ENCODE peak calls at places on chromosomes 3 and 15, in eight cellular contexts. One of them, this sample, is unnamed.
A peak's percentile ranks its signal among the peaks of the same experiment; 100 is the strongest.

GRCh38 chr15:94231728-94232086 is 346 bp downstream of the MCTP2 start:
- DNase-seq in dorsolateral prefrontal cortex: no peak
- DNase-seq in HCT116: no peak
- DNase-seq in lower lobe of right lung: no peak
- DNase-seq in OCI-LY7: peak; percentile 48
- DNase-seq in stomach: peak; percentile 40
- DNase-seq in foreskin fibroblast: peak; percentile 8
- DNase-seq in cardiac muscle cell: peak; percentile 48
- DNase-seq in this sample: peak; percentile 45

GRCh38 chr15:90845201-90845949 is 23.0 kb upstream of the FURIN start:
- DNase-seq in cardiac muscle cell: no peak
- DNase-seq in stomach: no peak
- DNase-seq in HCT116: no peak
- DNase-seq in dorsolateral prefrontal cortex: no peak
- DNase-seq in OCI-LY7: peak; percentile 71
- DNase-seq in lower lobe of right lung: no peak
- DNase-seq in foreskin fibroblast: peak; percentile 91
- DNase-seq in this sample: peak; percentile 90

GRCh38 chr3:37762698-37763097 is 99.0 kb upstream of the CTDSPL start:
- DNase-seq in foreskin fibroblast: peak; percentile 21
- DNase-seq in HCT116: no peak
- DNase-seq in lower lobe of right lung: no peak
- DNase-seq in cardiac muscle cell: peak; percentile 65
- DNase-seq in dorsolateral prefrontal cortex: no peak
- DNase-seq in stomach: no peak
- DNase-seq in OCI-LY7: no peak
- DNase-seq in this sample: no peak

GRCh38 chr3:176933704-176934103 is 263.6 kb downstream of the TBL1XR1 start:
- DNase-seq in cardiac muscle cell: no peak
- DNase-seq in HCT116: no peak
- DNase-seq in foreskin fibroblast: no peak
- DNase-seq in lower lobe of right lung: no peak
- DNase-seq in OCI-LY7: no peak
- DNase-seq in dorsolateral prefrontal cortex: no peak
- DNase-seq in stomach: no peak
- DNase-seq in this sample: no peak

GRCh38 chr15:63198752-63199250 is 9.4 kb downstream of the RAB8B start:
- DNase-seq in dorsolateral prefrontal cortex: no peak
- DNase-seq in lower lobe of right lung: no peak
- DNase-seq in stomach: no peak
- DNase-seq in cardiac muscle cell: no peak
- DNase-seq in foreskin fibroblast: peak; percentile 19
- DNase-seq in HCT116: no peak
- DNase-seq in OCI-LY7: no peak
- DNase-seq in this sample: no peak

GRCh38 chr15:68629519-68630204 is 50.9 kb downstream of the CORO2B start:
- DNase-seq in HCT116: no peak
- DNase-seq in foreskin fibroblast: no peak
- DNase-seq in lower lobe of right lung: no peak
- DNase-seq in cardiac muscle cell: no peak
- DNase-seq in OCI-LY7: no peak
- DNase-seq in stomach: no peak
- DNase-seq in dorsolateral prefrontal cortex: no peak
- DNase-seq in this sample: no peak

GRCh38 chr3:72973031-72973723 is 23.4 kb upstream of the PPP4R2 start:
- DNase-seq in stomach: peak; percentile 60
- DNase-seq in HCT116: no peak
- DNase-seq in lower lobe of right lung: no peak
- DNase-seq in cardiac muscle cell: no peak
- DNase-seq in dorsolateral prefrontal cortex: no peak
- DNase-seq in foreskin fibroblast: no peak
- DNase-seq in OCI-LY7: no peak
- DNase-seq in this sample: no peak

GRCh38 chr3:132318451-132318850 is 1.2 kb downstream of the ACP3 start:
- DNase-seq in lower lobe of right lung: no peak
- DNase-seq in stomach: no peak
- DNase-seq in OCI-LY7: no peak
- DNase-seq in cardiac muscle cell: no peak
- DNase-seq in foreskin fibroblast: peak; percentile 54
- DNase-seq in HCT116: no peak
- DNase-seq in dorsolateral prefrontal cortex: no peak
- DNase-seq in this sample: no peak

GRCh38 chr3:178245385-178245778 is 290.9 kb upstream of the KCNMB2 start:
- DNase-seq in dorsolateral prefrontal cortex: no peak
- DNase-seq in foreskin fibroblast: peak; percentile 41
- DNase-seq in OCI-LY7: no peak
- DNase-seq in HCT116: no peak
- DNase-seq in stomach: no peak
- DNase-seq in lower lobe of right lung: no peak
- DNase-seq in cardiac muscle cell: no peak
- DNase-seq in this sample: no peak

GRCh38 chr15:69576948-69577351 is 124.3 kb downstream of the RPLP1 start:
- DNase-seq in cardiac muscle cell: no peak
- DNase-seq in dorsolateral prefrontal cortex: no peak
- DNase-seq in OCI-LY7: peak; percentile 7
- DNase-seq in HCT116: no peak
- DNase-seq in stomach: peak; percentile 77
- DNase-seq in foreskin fibroblast: no peak
- DNase-seq in lower lobe of right lung: no peak
- DNase-seq in this sample: no peak

GRCh38 chr3:134002326-134002725 is 27.4 kb downstream of the SLCO2A1 start:
- DNase-seq in dorsolateral prefrontal cortex: no peak
- DNase-seq in lower lobe of right lung: no peak
- DNase-seq in foreskin fibroblast: peak; percentile 49
- DNase-seq in cardiac muscle cell: no peak
- DNase-seq in HCT116: no peak
- DNase-seq in stomach: no peak
- DNase-seq in OCI-LY7: no peak
- DNase-seq in this sample: no peak

GRCh38 chr3:22691407-22691806 is 511.7 kb upstream of the UBE2E2 start:
- DNase-seq in dorsolateral prefrontal cortex: no peak
- DNase-seq in OCI-LY7: no peak
- DNase-seq in cardiac muscle cell: no peak
- DNase-seq in foreskin fibroblast: no peak
- DNase-seq in HCT116: no peak
- DNase-seq in stomach: no peak
- DNase-seq in lower lobe of right lung: no peak
- DNase-seq in this sample: no peak

GRCh38 chr3:123883656-123884257 is 375 bp downstream of the MYLK start:
- DNase-seq in stomach: no peak
- DNase-seq in dorsolateral prefrontal cortex: no peak
- DNase-seq in HCT116: no peak
- DNase-seq in lower lobe of right lung: peak; percentile 48
- DNase-seq in cardiac muscle cell: peak; percentile 34
- DNase-seq in foreskin fibroblast: peak; percentile 53
- DNase-seq in OCI-LY7: no peak
- DNase-seq in this sample: no peak

GRCh38 chr15:49135342-49135857 is 20.0 kb downstream of the COPS2 start:
- DNase-seq in cardiac muscle cell: no peak
- DNase-seq in dorsolateral prefrontal cortex: no peak
- DNase-seq in HCT116: no peak
- DNase-seq in OCI-LY7: no peak
- DNase-seq in lower lobe of right lung: no peak
- DNase-seq in stomach: no peak
- DNase-seq in foreskin fibroblast: no peak
- DNase-seq in this sample: no peak

GRCh38 chr3:4943553-4943952 is 35.7 kb upstream of the BHLHE40 start:
- DNase-seq in dorsolateral prefrontal cortex: no peak
- DNase-seq in lower lobe of right lung: no peak
- DNase-seq in OCI-LY7: no peak
- DNase-seq in stomach: no peak
- DNase-seq in cardiac muscle cell: no peak
- DNase-seq in foreskin fibroblast: no peak
- DNase-seq in HCT116: peak; percentile 19
- DNase-seq in this sample: no peak
- TF ChIP-seq CTCF in dorsolateral prefrontal cortex: no peak
- TF ChIP-seq CTCF in lower lobe of right lung: peak; percentile 9
- TF ChIP-seq CTCF in OCI-LY7: peak; percentile 25
- TF ChIP-seq CTCF in stomach: no peak
- TF ChIP-seq CTCF in cardiac muscle cell: peak; percentile 35
- TF ChIP-seq CTCF in foreskin fibroblast: peak; percentile 19
- TF ChIP-seq CTCF in HCT116: peak; percentile 68
- TF ChIP-seq CTCF in this sample: no peak

GRCh38 chr3:194368918-194369317 is 625 bp downstream of the LRRC15 start:
- DNase-seq in dorsolateral prefrontal cortex: no peak
- DNase-seq in OCI-LY7: no peak
- DNase-seq in HCT116: no peak
- DNase-seq in cardiac muscle cell: no peak
- DNase-seq in foreskin fibroblast: peak; percentile 19
- DNase-seq in lower lobe of right lung: no peak
- DNase-seq in stomach: no peak
- DNase-seq in this sample: no peak

GRCh38 chr3:194373028-194373427 is 3.5 kb upstream of the LRRC15 start:
- DNase-seq in cardiac muscle cell: no peak
- DNase-seq in stomach: no peak
- DNase-seq in dorsolateral prefrontal cortex: no peak
- DNase-seq in OCI-LY7: no peak
- DNase-seq in HCT116: no peak
- DNase-seq in foreskin fibroblast: no peak
- DNase-seq in lower lobe of right lung: no peak
- DNase-seq in this sample: no peak

GRCh38 chr3:194367992-194368841 is 1.3 kb downstream of the LRRC15 start:
- DNase-seq in stomach: no peak
- DNase-seq in cardiac muscle cell: no peak
- DNase-seq in HCT116: no peak
- DNase-seq in foreskin fibroblast: peak; percentile 91
- DNase-seq in OCI-LY7: peak; percentile 31
- DNase-seq in dorsolateral prefrontal cortex: no peak
- DNase-seq in lower lobe of right lung: no peak
- DNase-seq in this sample: no peak

GRCh38 chr3:194370753-194371152 is 1.2 kb upstream of the LRRC15 start:
- DNase-seq in dorsolateral prefrontal cortex: no peak
- DNase-seq in cardiac muscle cell: no peak
- DNase-seq in foreskin fibroblast: no peak
- DNase-seq in stomach: no peak
- DNase-seq in lower lobe of right lung: no peak
- DNase-seq in HCT116: no peak
- DNase-seq in OCI-LY7: no peak
- DNase-seq in this sample: no peak

GRCh38 chr3:194369522-194370279 is at the start of gene LRRC15:
- DNase-seq in cardiac muscle cell: peak; percentile 43
- DNase-seq in stomach: peak; percentile 28
- DNase-seq in foreskin fibroblast: peak; percentile 65
- DNase-seq in HCT116: no peak
- DNase-seq in lower lobe of right lung: no peak
- DNase-seq in OCI-LY7: no peak
- DNase-seq in dorsolateral prefrontal cortex: no peak
- DNase-seq in this sample: no peak
- TF ChIP-seq CTCF in cardiac muscle cell: no peak
- TF ChIP-seq CTCF in stomach: no peak
- TF ChIP-seq CTCF in foreskin fibroblast: no peak
- TF ChIP-seq CTCF in HCT116: no peak
- TF ChIP-seq CTCF in lower lobe of right lung: no peak
- TF ChIP-seq CTCF in OCI-LY7: no peak
- TF ChIP-seq CTCF in dorsolateral prefrontal cortex: no peak
- TF ChIP-seq CTCF in this sample: no peak

DNA sequence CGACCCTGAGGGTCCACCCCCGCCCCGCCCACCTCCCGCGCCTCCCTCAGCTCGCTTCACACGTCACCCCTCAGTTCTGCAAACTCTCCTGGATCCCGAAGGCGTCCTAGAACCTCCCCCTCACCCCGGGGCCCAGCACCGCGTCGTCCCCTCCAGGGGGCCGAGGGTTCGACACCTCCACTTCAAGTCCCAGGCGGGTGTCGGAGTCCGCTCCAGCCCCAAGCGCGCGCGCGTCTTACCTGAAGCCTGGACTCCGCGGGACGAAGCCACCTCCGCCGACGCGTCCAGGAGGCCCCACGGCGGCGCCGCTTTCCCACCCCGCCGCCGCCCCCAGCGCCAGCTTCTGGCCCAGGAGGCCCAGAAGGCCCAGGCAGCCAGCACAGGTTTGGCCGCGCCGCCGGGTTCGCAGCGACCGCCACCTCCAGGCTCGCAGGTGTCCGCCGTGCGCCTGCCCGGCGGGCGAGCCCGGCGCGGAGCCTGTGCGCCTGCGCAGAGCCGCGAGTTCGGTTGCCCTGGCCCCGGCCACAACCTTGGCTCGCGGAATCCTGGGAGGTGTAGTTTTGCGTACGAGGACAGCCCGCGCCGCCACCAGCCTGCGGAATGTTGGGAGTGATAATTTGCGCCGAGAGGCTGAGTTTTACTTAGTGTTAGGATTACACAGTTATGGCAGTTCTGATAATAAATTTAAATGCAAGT is at the start of gene POMGNT2:
- DNase-seq in dorsolateral prefrontal cortex: peak; percentile 93
- DNase-seq in OCI-LY7: no peak
- DNase-seq in HCT116: peak; percentile 69
- DNase-seq in cardiac muscle cell: peak; percentile 94
- DNase-seq in stomach: peak; percentile 92
- DNase-seq in foreskin fibroblast: peak; percentile 95
- DNase-seq in lower lobe of right lung: peak; percentile 91
- DNase-seq in this sample: peak; percentile 71
- TF ChIP-seq CTCF in dorsolateral prefrontal cortex: peak; percentile 27
- TF ChIP-seq CTCF in OCI-LY7: no peak
- TF ChIP-seq CTCF in HCT116: no peak
- TF ChIP-seq CTCF in cardiac muscle cell: no peak
- TF ChIP-seq CTCF in stomach: no peak
- TF ChIP-seq CTCF in foreskin fibroblast: no peak
- TF ChIP-seq CTCF in lower lobe of right lung: no peak
- TF ChIP-seq CTCF in this sample: no peak

GRCh38 chr15:52334491-52335160 is 39.0 kb upstream of the MYO5C start:
- DNase-seq in lower lobe of right lung: no peak
- DNase-seq in stomach: no peak
- DNase-seq in foreskin fibroblast: peak; percentile 26
- DNase-seq in OCI-LY7: no peak
- DNase-seq in dorsolateral prefrontal cortex: no peak
- DNase-seq in HCT116: no peak
- DNase-seq in cardiac muscle cell: no peak
- DNase-seq in this sample: no peak

GRCh38 chr15:52338891-52339290 is 43.3 kb upstream of the MYO5C start:
- DNase-seq in OCI-LY7: no peak
- DNase-seq in foreskin fibroblast: no peak
- DNase-seq in HCT116: no peak
- DNase-seq in lower lobe of right lung: no peak
- DNase-seq in cardiac muscle cell: no peak
- DNase-seq in dorsolateral prefrontal cortex: no peak
- DNase-seq in stomach: no peak
- DNase-seq in this sample: no peak

GRCh38 chr15:52337198-52337853 is 41.7 kb upstream of the MYO5C start:
- DNase-seq in HCT116: no peak
- DNase-seq in stomach: no peak
- DNase-seq in dorsolateral prefrontal cortex: no peak
- DNase-seq in foreskin fibroblast: peak; percentile 61
- DNase-seq in cardiac muscle cell: no peak
- DNase-seq in lower lobe of right lung: no peak
- DNase-seq in OCI-LY7: no peak
- DNase-seq in this sample: no peak

GRCh38 chr15:52337961-52338535 is 42.4 kb upstream of the MYO5C start:
- DNase-seq in cardiac muscle cell: peak; percentile 49
- DNase-seq in lower lobe of right lung: no peak
- DNase-seq in OCI-LY7: no peak
- DNase-seq in dorsolateral prefrontal cortex: no peak
- DNase-seq in foreskin fibroblast: peak; percentile 11
- DNase-seq in HCT116: no peak
- DNase-seq in stomach: no peak
- DNase-seq in this sample: no peak

DNA sequence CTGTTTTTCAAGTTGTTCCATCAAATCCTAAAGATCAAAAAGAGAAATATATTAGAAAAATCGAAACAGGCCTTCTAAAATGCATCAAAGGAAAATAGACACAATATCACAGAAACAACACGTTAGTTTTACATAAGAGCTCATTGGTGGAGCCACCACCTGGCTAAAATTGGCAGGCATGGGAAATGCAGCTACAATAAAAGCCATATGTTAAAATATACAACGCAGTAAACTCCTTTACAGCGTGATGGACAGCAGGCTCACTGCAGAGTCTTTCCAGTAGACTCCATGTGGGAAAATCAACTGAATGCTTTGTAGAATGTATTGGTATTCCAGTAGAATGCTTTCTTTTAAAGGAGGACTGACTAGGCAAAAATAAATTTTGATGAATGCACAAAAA is 40.9 kb upstream of the MYO5C start:
- DNase-seq in OCI-LY7: peak; percentile 48
- DNase-seq in lower lobe of right lung: no peak
- DNase-seq in foreskin fibroblast: peak; percentile 33
- DNase-seq in HCT116: no peak
- DNase-seq in cardiac muscle cell: no peak
- DNase-seq in stomach: no peak
- DNase-seq in dorsolateral prefrontal cortex: no peak
- DNase-seq in this sample: no peak
- TF ChIP-seq CTCF in OCI-LY7: peak; percentile 79
- TF ChIP-seq CTCF in lower lobe of right lung: no peak
- TF ChIP-seq CTCF in foreskin fibroblast: no peak
- TF ChIP-seq CTCF in HCT116: no peak
- TF ChIP-seq CTCF in cardiac muscle cell: no peak
- TF ChIP-seq CTCF in stomach: peak; percentile 40
- TF ChIP-seq CTCF in dorsolateral prefrontal cortex: no peak
- TF ChIP-seq CTCF in this sample: no peak